ENCODE peak calls at places on chromosomes 13 and 19, in seven cellular contexts. One of them, this sample, is unnamed.

GRCh38 chr19:50967924-50968708 is 1.3 kb downstream of the KLK6 start:
- DNase-seq in lower leg skin: no peak
- DNase-seq in choroid plexus epithelial cell: no peak
- DNase-seq in tibial nerve: no peak
- DNase-seq in psoas muscle: no peak
- DNase-seq in heart left ventricle: no peak
- DNase-seq in GM13976: no peak
- DNase-seq in this sample: no peak

GRCh38 chr19:8028951-8029491 is 23.5 kb upstream of the CCL25 start:
- DNase-seq in lower leg skin: no peak
- DNase-seq in choroid plexus epithelial cell: peak
- DNase-seq in tibial nerve: no peak
- DNase-seq in psoas muscle: no peak
- DNase-seq in heart left ventricle: no peak
- DNase-seq in GM13976: no peak
- DNase-seq in this sample: no peak

GRCh38 chr13:82847595-82847994 is 1034.7 kb downstream of the SLITRK1 start:
- DNase-seq in lower leg skin: no peak
- DNase-seq in choroid plexus epithelial cell: peak
- DNase-seq in tibial nerve: no peak
- DNase-seq in psoas muscle: no peak
- DNase-seq in heart left ventricle: no peak
- DNase-seq in GM13976: no peak
- DNase-seq in this sample: no peak

GRCh38 chr19:1249990-1250298 is 1.6 kb downstream of the MIDN start:
- DNase-seq in lower leg skin: no peak
- DNase-seq in choroid plexus epithelial cell: no peak
- DNase-seq in tibial nerve: no peak
- DNase-seq in psoas muscle: no peak
- DNase-seq in heart left ventricle: no peak
- DNase-seq in GM13976: no peak
- DNase-seq in this sample: no peak

GRCh38 chr13:99467764-99468163 is 33.5 kb upstream of the TM9SF2 start:
- DNase-seq in lower leg skin: no peak
- DNase-seq in choroid plexus epithelial cell: peak
- DNase-seq in tibial nerve: no peak
- DNase-seq in psoas muscle: no peak
- DNase-seq in heart left ventricle: no peak
- DNase-seq in GM13976: no peak
- DNase-seq in this sample: no peak

GRCh38 chr13:37701972-37702371 is 103.4 kb upstream of the POSTN start:
- DNase-seq in lower leg skin: no peak
- DNase-seq in choroid plexus epithelial cell: peak
- DNase-seq in tibial nerve: no peak
- DNase-seq in psoas muscle: no peak
- DNase-seq in heart left ventricle: no peak
- DNase-seq in GM13976: no peak
- DNase-seq in this sample: no peak

GRCh38 chr19:14155371-14155770 is 19.0 kb upstream of the ASF1B start:
- DNase-seq in lower leg skin: no peak
- DNase-seq in choroid plexus epithelial cell: no peak
- DNase-seq in tibial nerve: no peak
- DNase-seq in psoas muscle: no peak
- DNase-seq in heart left ventricle: no peak
- DNase-seq in GM13976: no peak
- DNase-seq in this sample: no peak

GRCh38 chr13:112713517-112714253 is 23.8 kb downstream of the ATP11A start:
- DNase-seq in lower leg skin: peak
- DNase-seq in choroid plexus epithelial cell: no peak
- DNase-seq in tibial nerve: no peak
- DNase-seq in psoas muscle: peak
- DNase-seq in heart left ventricle: no peak
- DNase-seq in GM13976: no peak
- DNase-seq in this sample: no peak

GRCh38 chr19:57829316-57829715 is 783 bp upstream of the ZNF587B start:
- DNase-seq in lower leg skin: no peak
- DNase-seq in choroid plexus epithelial cell: peak
- DNase-seq in tibial nerve: no peak
- DNase-seq in psoas muscle: no peak
- DNase-seq in heart left ventricle: no peak
- DNase-seq in GM13976: no peak
- DNase-seq in this sample: no peak

GRCh38 chr13:30881931-30882899 is 23.9 kb upstream of the MEDAG start:
- DNase-seq in lower leg skin: peak
- DNase-seq in choroid plexus epithelial cell: no peak
- DNase-seq in tibial nerve: no peak
- DNase-seq in psoas muscle: no peak
- DNase-seq in heart left ventricle: no peak
- DNase-seq in GM13976: no peak
- DNase-seq in this sample: no peak

GRCh38 chr13:50401721-50402510 is 386.7 kb downstream of the KCNRG start:
- DNase-seq in lower leg skin: no peak
- DNase-seq in choroid plexus epithelial cell: peak
- DNase-seq in tibial nerve: no peak
- DNase-seq in psoas muscle: no peak
- DNase-seq in heart left ventricle: no peak
- DNase-seq in GM13976: no peak
- DNase-seq in this sample: no peak

GRCh38 chr19:52248256-52248655 is 21.1 kb upstream of the ZNF766 start:
- DNase-seq in lower leg skin: no peak
- DNase-seq in choroid plexus epithelial cell: peak
- DNase-seq in tibial nerve: peak
- DNase-seq in psoas muscle: peak
- DNase-seq in heart left ventricle: peak
- DNase-seq in GM13976: no peak
- DNase-seq in this sample: peak

GRCh38 chr13:51241720-51242119 is 19.5 kb downstream of the FAM124A start:
- DNase-seq in lower leg skin: no peak
- DNase-seq in choroid plexus epithelial cell: peak
- DNase-seq in tibial nerve: no peak
- DNase-seq in psoas muscle: no peak
- DNase-seq in heart left ventricle: no peak
- DNase-seq in GM13976: no peak
- DNase-seq in this sample: no peak

GRCh38 chr13:73492811-73493210 is 434.0 kb downstream of the KLF5 start:
- DNase-seq in lower leg skin: no peak
- DNase-seq in choroid plexus epithelial cell: peak
- DNase-seq in tibial nerve: no peak
- DNase-seq in psoas muscle: no peak
- DNase-seq in heart left ventricle: no peak
- DNase-seq in GM13976: no peak
- DNase-seq in this sample: no peak

GRCh38 chr13:107817652-107818287 is 397.6 kb downstream of the LIG4 start:
- DNase-seq in lower leg skin: no peak
- DNase-seq in choroid plexus epithelial cell: no peak
- DNase-seq in tibial nerve: no peak
- DNase-seq in psoas muscle: no peak
- DNase-seq in heart left ventricle: no peak
- DNase-seq in GM13976: no peak
- DNase-seq in this sample: no peak

GRCh38 chr19:7833225-7834156 is 3.5 kb downstream of the EVI5L start:
- DNase-seq in lower leg skin: peak
- DNase-seq in choroid plexus epithelial cell: peak
- DNase-seq in tibial nerve: peak
- DNase-seq in psoas muscle: no peak
- DNase-seq in heart left ventricle: peak
- DNase-seq in GM13976: no peak
- DNase-seq in this sample: peak

GRCh38 chr19:23241433-23241832 is 8.8 kb downstream of the ZNF724 start:
- DNase-seq in lower leg skin: no peak
- DNase-seq in choroid plexus epithelial cell: peak
- DNase-seq in tibial nerve: no peak
- DNase-seq in psoas muscle: no peak
- DNase-seq in heart left ventricle: no peak
- DNase-seq in GM13976: no peak
- DNase-seq in this sample: no peak

GRCh38 chr19:48683349-48683748 is 10.5 kb upstream of the NTN5 start:
- DNase-seq in lower leg skin: no peak
- DNase-seq in choroid plexus epithelial cell: peak
- DNase-seq in tibial nerve: no peak
- DNase-seq in psoas muscle: peak
- DNase-seq in heart left ventricle: peak
- DNase-seq in GM13976: no peak
- DNase-seq in this sample: no peak

GRCh38 chr19:56076413-56076998 is 44.6 kb downstream of the ZNF787 start:
- DNase-seq in lower leg skin: no peak
- DNase-seq in choroid plexus epithelial cell: peak
- DNase-seq in tibial nerve: no peak
- DNase-seq in psoas muscle: no peak
- DNase-seq in heart left ventricle: no peak
- DNase-seq in GM13976: peak
- DNase-seq in this sample: peak

GRCh38 chr13:40537146-40537895 is 129.1 kb downstream of the FOXO1 start:
- DNase-seq in lower leg skin: no peak
- DNase-seq in choroid plexus epithelial cell: no peak
- DNase-seq in tibial nerve: no peak
- DNase-seq in psoas muscle: no peak
- DNase-seq in heart left ventricle: no peak
- DNase-seq in GM13976: no peak
- DNase-seq in this sample: no peak

GRCh38 chr19:43779820-43780219 is 953 bp downstream of the KCNN4 start:
- DNase-seq in lower leg skin: no peak
- DNase-seq in choroid plexus epithelial cell: no peak
- DNase-seq in tibial nerve: no peak
- DNase-seq in psoas muscle: no peak
- DNase-seq in heart left ventricle: no peak
- DNase-seq in GM13976: peak
- DNase-seq in this sample: no peak
- TF ChIP-seq CTCF in lower leg skin: no peak
- TF ChIP-seq CTCF in choroid plexus epithelial cell: peak
- TF ChIP-seq CTCF in tibial nerve: no peak
- TF ChIP-seq CTCF in psoas muscle: no peak
- TF ChIP-seq CTCF in heart left ventricle: no peak
- TF ChIP-seq CTCF in GM13976: peak
- TF ChIP-seq CTCF in this sample: no peak

GRCh38 chr19:3907626-3908265 is 25.1 kb upstream of the NMRK2 start:
- DNase-seq in lower leg skin: no peak
- DNase-seq in choroid plexus epithelial cell: no peak
- DNase-seq in tibial nerve: no peak
- DNase-seq in psoas muscle: no peak
- DNase-seq in heart left ventricle: no peak
- DNase-seq in GM13976: no peak
- DNase-seq in this sample: no peak
- TF ChIP-seq CTCF in lower leg skin: no peak
- TF ChIP-seq CTCF in choroid plexus epithelial cell: no peak
- TF ChIP-seq CTCF in tibial nerve: no peak
- TF ChIP-seq CTCF in psoas muscle: no peak
- TF ChIP-seq CTCF in heart left ventricle: no peak
- TF ChIP-seq CTCF in GM13976: no peak
- TF ChIP-seq CTCF in this sample: no peak

GRCh38 chr13:60627071-60627686 is 230.2 kb downstream of the TDRD3 start:
- DNase-seq in lower leg skin: no peak
- DNase-seq in choroid plexus epithelial cell: peak
- DNase-seq in tibial nerve: no peak
- DNase-seq in psoas muscle: no peak
- DNase-seq in heart left ventricle: no peak
- DNase-seq in GM13976: peak
- DNase-seq in this sample: no peak
- TF ChIP-seq CTCF in lower leg skin: no peak
- TF ChIP-seq CTCF in choroid plexus epithelial cell: peak
- TF ChIP-seq CTCF in tibial nerve: peak
- TF ChIP-seq CTCF in psoas muscle: no peak
- TF ChIP-seq CTCF in heart left ventricle: peak
- TF ChIP-seq CTCF in GM13976: peak
- TF ChIP-seq CTCF in this sample: no peak

GRCh38 chr13:29523199-29523931 is 72.1 kb downstream of the SLC7A1 start:
- DNase-seq in lower leg skin: no peak
- DNase-seq in choroid plexus epithelial cell: peak
- DNase-seq in tibial nerve: peak
- DNase-seq in psoas muscle: peak
- DNase-seq in heart left ventricle: peak
- DNase-seq in GM13976: no peak
- DNase-seq in this sample: no peak
- TF ChIP-seq CTCF in lower leg skin: no peak
- TF ChIP-seq CTCF in choroid plexus epithelial cell: peak
- TF ChIP-seq CTCF in tibial nerve: no peak
- TF ChIP-seq CTCF in psoas muscle: no peak
- TF ChIP-seq CTCF in heart left ventricle: no peak
- TF ChIP-seq CTCF in GM13976: no peak
- TF ChIP-seq CTCF in this sample: no peak

DNA sequence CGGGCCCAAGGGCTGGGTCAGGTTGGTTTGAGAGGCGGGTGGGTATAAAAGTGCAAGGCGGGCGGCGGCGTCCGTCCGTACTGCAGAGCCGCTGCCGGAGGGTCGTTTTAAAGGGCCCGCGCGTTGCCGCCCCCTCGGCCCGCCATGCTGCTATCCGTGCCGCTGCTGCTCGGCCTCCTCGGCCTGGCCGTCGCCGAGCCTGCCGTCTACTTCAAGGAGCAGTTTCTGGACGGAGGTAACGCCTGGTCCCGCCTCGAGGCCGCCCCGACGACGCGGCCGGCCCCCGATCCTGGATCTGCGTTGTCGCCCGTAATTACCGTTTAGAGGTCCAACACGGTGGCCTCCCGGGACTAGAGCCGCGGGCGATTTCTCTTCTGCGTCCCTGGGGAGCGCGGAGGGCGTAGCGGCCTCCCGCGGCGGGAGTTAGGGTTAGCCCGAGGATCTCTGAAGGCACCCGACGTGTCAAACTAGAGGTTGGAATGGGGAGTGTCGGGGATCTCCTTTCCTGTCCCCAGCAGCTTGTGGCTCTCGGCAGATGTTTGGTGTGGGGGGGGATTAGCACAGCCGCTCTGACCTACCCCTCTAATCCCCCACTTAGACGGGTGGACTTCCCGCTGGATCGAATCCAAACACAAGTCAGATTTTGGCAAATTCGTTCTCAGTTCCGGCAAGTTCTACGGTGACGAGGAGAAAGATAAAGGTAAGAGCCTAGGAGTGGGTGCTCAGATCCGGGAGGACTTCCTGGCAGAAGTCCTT is at the start of gene CALR:
- DNase-seq in lower leg skin: peak
- DNase-seq in choroid plexus epithelial cell: peak
- DNase-seq in tibial nerve: no peak
- DNase-seq in psoas muscle: peak
- DNase-seq in heart left ventricle: peak
- DNase-seq in GM13976: no peak
- DNase-seq in this sample: no peak
- TF ChIP-seq CTCF in lower leg skin: no peak
- TF ChIP-seq CTCF in choroid plexus epithelial cell: peak
- TF ChIP-seq CTCF in tibial nerve: peak
- TF ChIP-seq CTCF in psoas muscle: peak
- TF ChIP-seq CTCF in heart left ventricle: no peak
- TF ChIP-seq CTCF in GM13976: peak
- TF ChIP-seq CTCF in this sample: no peak

GRCh38 chr13:111216166-111216960 is 101.3 kb downstream of the ARHGEF7 start:
- DNase-seq in lower leg skin: no peak
- DNase-seq in choroid plexus epithelial cell: peak
- DNase-seq in tibial nerve: no peak
- DNase-seq in psoas muscle: peak
- DNase-seq in heart left ventricle: peak
- DNase-seq in GM13976: peak
- DNase-seq in this sample: no peak
- TF ChIP-seq CTCF in lower leg skin: no peak
- TF ChIP-seq CTCF in choroid plexus epithelial cell: peak
- TF ChIP-seq CTCF in tibial nerve: peak
- TF ChIP-seq CTCF in psoas muscle: peak
- TF ChIP-seq CTCF in heart left ventricle: peak
- TF ChIP-seq CTCF in GM13976: peak
- TF ChIP-seq CTCF in this sample: no peak